ENCODE peak calls at places on chromosomes 11 and 22, in five cellular contexts. One of them, this sample, is unnamed.

GRCh38 chr22:27518583-27519437 is 282.7 kb downstream of the MN1 start:
- DNase-seq in stimulated activated CD4-positive, alpha-beta T cell treated with anti-CD3 and anti-CD28 coated beads, Interleukin-1b, Interleukin-23, amount 100 ng/mL, for 4 hours: no peak
- DNase-seq in cerebellar cortex: no peak
- DNase-seq in GM23248: peak; percentile 40
- DNase-seq in HT-29: no peak
- DNase-seq in this sample: no peak

GRCh38 chr11:23755076-23755475 is 741.8 kb upstream of the LUZP2 start:
- DNase-seq in stimulated activated CD4-positive, alpha-beta T cell treated with anti-CD3 and anti-CD28 coated beads, Interleukin-1b, Interleukin-23, amount 100 ng/mL, for 4 hours: no peak
- DNase-seq in GM23248: peak; percentile 54
- DNase-seq in cerebellar cortex: no peak
- DNase-seq in HT-29: no peak
- DNase-seq in this sample: no peak

GRCh38 chr11:69242583-69242940 is 51.4 kb upstream of the MYEOV start:
- DNase-seq in GM23248: no peak
- DNase-seq in stimulated activated CD4-positive, alpha-beta T cell treated with anti-CD3 and anti-CD28 coated beads, Interleukin-1b, Interleukin-23, amount 100 ng/mL, for 4 hours: no peak
- DNase-seq in HT-29: no peak
- DNase-seq in cerebellar cortex: peak; percentile 73
- DNase-seq in this sample: no peak

GRCh38 chr11:10743354-10744035 is 7.6 kb upstream of the CTR9 start:
- DNase-seq in GM23248: no peak
- DNase-seq in stimulated activated CD4-positive, alpha-beta T cell treated with anti-CD3 and anti-CD28 coated beads, Interleukin-1b, Interleukin-23, amount 100 ng/mL, for 4 hours: no peak
- DNase-seq in HT-29: no peak
- DNase-seq in cerebellar cortex: no peak
- DNase-seq in this sample: no peak

GRCh38 chr11:47606731-47607130 is 12.5 kb upstream of the C1QTNF4 start:
- DNase-seq in HT-29: no peak
- DNase-seq in GM23248: peak; percentile 74
- DNase-seq in stimulated activated CD4-positive, alpha-beta T cell treated with anti-CD3 and anti-CD28 coated beads, Interleukin-1b, Interleukin-23, amount 100 ng/mL, for 4 hours: no peak
- DNase-seq in cerebellar cortex: no peak
- DNase-seq in this sample: no peak

GRCh38 chr11:130509942-130510341 is 61.5 kb downstream of the ADAMTS15 start:
- DNase-seq in GM23248: no peak
- DNase-seq in HT-29: no peak
- DNase-seq in cerebellar cortex: no peak
- DNase-seq in stimulated activated CD4-positive, alpha-beta T cell treated with anti-CD3 and anti-CD28 coated beads, Interleukin-1b, Interleukin-23, amount 100 ng/mL, for 4 hours: no peak
- DNase-seq in this sample: no peak

GRCh38 chr22:31248965-31249940 is 37.2 kb downstream of the LIMK2 start:
- DNase-seq in GM23248: no peak
- DNase-seq in HT-29: no peak
- DNase-seq in cerebellar cortex: no peak
- DNase-seq in stimulated activated CD4-positive, alpha-beta T cell treated with anti-CD3 and anti-CD28 coated beads, Interleukin-1b, Interleukin-23, amount 100 ng/mL, for 4 hours: no peak
- DNase-seq in this sample: no peak

GRCh38 chr11:69307871-69308381 is 14.0 kb downstream of the MYEOV start:
- DNase-seq in HT-29: no peak
- DNase-seq in GM23248: no peak
- DNase-seq in cerebellar cortex: no peak
- DNase-seq in stimulated activated CD4-positive, alpha-beta T cell treated with anti-CD3 and anti-CD28 coated beads, Interleukin-1b, Interleukin-23, amount 100 ng/mL, for 4 hours: no peak
- DNase-seq in this sample: no peak

GRCh38 chr11:121904148-121904547 is 211.9 kb downstream of the BLID start:
- DNase-seq in cerebellar cortex: no peak
- DNase-seq in HT-29: no peak
- DNase-seq in stimulated activated CD4-positive, alpha-beta T cell treated with anti-CD3 and anti-CD28 coated beads, Interleukin-1b, Interleukin-23, amount 100 ng/mL, for 4 hours: no peak
- DNase-seq in GM23248: no peak
- DNase-seq in this sample: no peak

GRCh38 chr11:110296226-110297081 is at the start of gene RDX:
- DNase-seq in GM23248: peak; percentile 94
- DNase-seq in cerebellar cortex: peak; percentile 64
- DNase-seq in HT-29: peak; percentile 40
- DNase-seq in stimulated activated CD4-positive, alpha-beta T cell treated with anti-CD3 and anti-CD28 coated beads, Interleukin-1b, Interleukin-23, amount 100 ng/mL, for 4 hours: peak; percentile 27
- DNase-seq in this sample: peak; percentile 63

GRCh38 chr11:119788911-119789560 is 60.0 kb upstream of the NECTIN1 start:
- DNase-seq in GM23248: no peak
- DNase-seq in HT-29: no peak
- DNase-seq in stimulated activated CD4-positive, alpha-beta T cell treated with anti-CD3 and anti-CD28 coated beads, Interleukin-1b, Interleukin-23, amount 100 ng/mL, for 4 hours: no peak
- DNase-seq in cerebellar cortex: no peak
- DNase-seq in this sample: no peak

GRCh38 chr11:35148163-35148562 is 9.2 kb downstream of the CD44 start:
- DNase-seq in stimulated activated CD4-positive, alpha-beta T cell treated with anti-CD3 and anti-CD28 coated beads, Interleukin-1b, Interleukin-23, amount 100 ng/mL, for 4 hours: no peak
- DNase-seq in HT-29: no peak
- DNase-seq in cerebellar cortex: no peak
- DNase-seq in GM23248: peak; percentile 16
- DNase-seq in this sample: no peak

GRCh38 chr11:61488651-61489291 is 19.8 kb upstream of the LRRC10B start:
- DNase-seq in cerebellar cortex: no peak
- DNase-seq in stimulated activated CD4-positive, alpha-beta T cell treated with anti-CD3 and anti-CD28 coated beads, Interleukin-1b, Interleukin-23, amount 100 ng/mL, for 4 hours: no peak
- DNase-seq in GM23248: peak; percentile 38
- DNase-seq in HT-29: peak; percentile 94
- DNase-seq in this sample: no peak

GRCh38 chr11:98155696-98156095 is 865.1 kb upstream of the CNTN5 start:
- DNase-seq in stimulated activated CD4-positive, alpha-beta T cell treated with anti-CD3 and anti-CD28 coated beads, Interleukin-1b, Interleukin-23, amount 100 ng/mL, for 4 hours: no peak
- DNase-seq in HT-29: no peak
- DNase-seq in GM23248: no peak
- DNase-seq in cerebellar cortex: no peak
- DNase-seq in this sample: no peak

GRCh38 chr11:76186776-76187279 is 19.5 kb downstream of the WNT11 start:
- DNase-seq in cerebellar cortex: peak; percentile 62
- DNase-seq in stimulated activated CD4-positive, alpha-beta T cell treated with anti-CD3 and anti-CD28 coated beads, Interleukin-1b, Interleukin-23, amount 100 ng/mL, for 4 hours: no peak
- DNase-seq in GM23248: no peak
- DNase-seq in HT-29: no peak
- DNase-seq in this sample: no peak